ENCODE peak calls at places on chromosome 22, in ten cellular contexts. One of them, this sample, is unnamed.
A peak's percentile ranks its signal among the peaks of the same experiment; 100 is the strongest.

GRCh38 chr22:44411226-44412135 is 86.6 kb downstream of the RTL6 start:
- DNase-seq in AG09309: no peak
- DNase-seq in fibroblast of pulmonary artery: peak; percentile 4
- DNase-seq in lung: no peak
- DNase-seq in colonic mucosa: no peak
- DNase-seq in astrocyte of the cerebellum: no peak
- DNase-seq in fibroblast of lung: no peak
- DNase-seq in astrocyte of the spinal cord: no peak
- DNase-seq in cardiac muscle cell: no peak
- DNase-seq in MM.1S: no peak
- DNase-seq in this sample: no peak

GRCh38 chr22:44386386-44387035 is 73.8 kb upstream of the SHISAL1 start:
- DNase-seq in AG09309: no peak
- DNase-seq in fibroblast of pulmonary artery: no peak
- DNase-seq in lung: no peak
- DNase-seq in colonic mucosa: no peak
- DNase-seq in astrocyte of the cerebellum: no peak
- DNase-seq in fibroblast of lung: no peak
- DNase-seq in astrocyte of the spinal cord: no peak
- DNase-seq in cardiac muscle cell: no peak
- DNase-seq in MM.1S: no peak
- DNase-seq in this sample: no peak

GRCh38 chr22:20090730-20091240 is 10.7 kb downstream of the DGCR8 start:
- DNase-seq in AG09309: no peak
- DNase-seq in fibroblast of pulmonary artery: no peak
- DNase-seq in lung: no peak
- DNase-seq in colonic mucosa: no peak
- DNase-seq in astrocyte of the cerebellum: no peak
- DNase-seq in fibroblast of lung: no peak
- DNase-seq in astrocyte of the spinal cord: no peak
- DNase-seq in cardiac muscle cell: no peak
- DNase-seq in MM.1S: no peak
- DNase-seq in this sample: no peak

GRCh38 chr22:47474895-47475294 is 712.4 kb downstream of the TBC1D22A start:
- DNase-seq in AG09309: no peak
- DNase-seq in fibroblast of pulmonary artery: peak; percentile 29
- DNase-seq in lung: no peak
- DNase-seq in colonic mucosa: no peak
- DNase-seq in astrocyte of the cerebellum: no peak
- DNase-seq in fibroblast of lung: peak; percentile 91
- DNase-seq in astrocyte of the spinal cord: peak; percentile 20
- DNase-seq in cardiac muscle cell: no peak
- DNase-seq in MM.1S: no peak
- DNase-seq in this sample: no peak

GRCh38 chr22:41449321-41449720 is 2.7 kb upstream of the TOB2 start:
- DNase-seq in AG09309: no peak
- DNase-seq in fibroblast of pulmonary artery: no peak
- DNase-seq in lung: no peak
- DNase-seq in colonic mucosa: no peak
- DNase-seq in astrocyte of the cerebellum: no peak
- DNase-seq in fibroblast of lung: no peak
- DNase-seq in astrocyte of the spinal cord: no peak
- DNase-seq in cardiac muscle cell: no peak
- DNase-seq in MM.1S: no peak
- DNase-seq in this sample: peak; percentile 43

GRCh38 chr22:39690901-39691620 is 120.5 kb downstream of the CACNA1I start:
- DNase-seq in AG09309: no peak
- DNase-seq in fibroblast of pulmonary artery: peak; percentile 3
- DNase-seq in lung: no peak
- DNase-seq in colonic mucosa: no peak
- DNase-seq in astrocyte of the cerebellum: no peak
- DNase-seq in fibroblast of lung: no peak
- DNase-seq in astrocyte of the spinal cord: no peak
- DNase-seq in cardiac muscle cell: peak; percentile 20
- DNase-seq in MM.1S: no peak
- DNase-seq in this sample: no peak

GRCh38 chr22:46047226-46047625 is 70.3 kb upstream of the WNT7B start:
- DNase-seq in AG09309: no peak
- DNase-seq in fibroblast of pulmonary artery: no peak
- DNase-seq in lung: no peak
- DNase-seq in colonic mucosa: no peak
- DNase-seq in astrocyte of the cerebellum: no peak
- DNase-seq in fibroblast of lung: no peak
- DNase-seq in astrocyte of the spinal cord: no peak
- DNase-seq in cardiac muscle cell: no peak
- DNase-seq in MM.1S: no peak
- DNase-seq in this sample: no peak

GRCh38 chr22:39317756-39318506 is 1.5 kb downstream of the RPL3 start:
- DNase-seq in AG09309: no peak
- DNase-seq in fibroblast of pulmonary artery: peak; percentile 72
- DNase-seq in lung: no peak
- DNase-seq in colonic mucosa: no peak
- DNase-seq in astrocyte of the cerebellum: no peak
- DNase-seq in fibroblast of lung: peak; percentile 73
- DNase-seq in astrocyte of the spinal cord: peak; percentile 39
- DNase-seq in cardiac muscle cell: peak; percentile 68
- DNase-seq in MM.1S: no peak
- DNase-seq in this sample: peak; percentile 64

GRCh38 chr22:44625981-44626687 is 75.9 kb upstream of the PRR5 start:
- DNase-seq in AG09309: no peak
- DNase-seq in fibroblast of pulmonary artery: peak; percentile 63
- DNase-seq in lung: peak; percentile 75
- DNase-seq in colonic mucosa: peak; percentile 71
- DNase-seq in astrocyte of the cerebellum: peak; percentile 32
- DNase-seq in fibroblast of lung: peak; percentile 51
- DNase-seq in astrocyte of the spinal cord: peak; percentile 43
- DNase-seq in cardiac muscle cell: peak; percentile 70
- DNase-seq in MM.1S: peak; percentile 60
- DNase-seq in this sample: peak; percentile 48

GRCh38 chr22:26671317-26672059 is 14.1 kb downstream of the MIAT start:
- DNase-seq in AG09309: no peak
- DNase-seq in fibroblast of pulmonary artery: no peak
- DNase-seq in lung: no peak
- DNase-seq in colonic mucosa: peak; percentile 45
- DNase-seq in astrocyte of the cerebellum: no peak
- DNase-seq in fibroblast of lung: no peak
- DNase-seq in astrocyte of the spinal cord: no peak
- DNase-seq in cardiac muscle cell: no peak
- DNase-seq in MM.1S: no peak
- DNase-seq in this sample: no peak

GRCh38 chr22:26673485-26673884 is 16.1 kb downstream of the MIAT start:
- DNase-seq in AG09309: no peak
- DNase-seq in fibroblast of pulmonary artery: peak; percentile 27
- DNase-seq in lung: no peak
- DNase-seq in colonic mucosa: peak; percentile 35
- DNase-seq in astrocyte of the cerebellum: no peak
- DNase-seq in fibroblast of lung: peak; percentile 12
- DNase-seq in astrocyte of the spinal cord: no peak
- DNase-seq in cardiac muscle cell: no peak
- DNase-seq in MM.1S: no peak
- DNase-seq in this sample: peak; percentile 45

GRCh38 chr22:26670459-26670858 is 13.1 kb downstream of the MIAT start:
- DNase-seq in AG09309: no peak
- DNase-seq in fibroblast of pulmonary artery: no peak
- DNase-seq in lung: no peak
- DNase-seq in colonic mucosa: no peak
- DNase-seq in astrocyte of the cerebellum: no peak
- DNase-seq in fibroblast of lung: no peak
- DNase-seq in astrocyte of the spinal cord: no peak
- DNase-seq in cardiac muscle cell: no peak
- DNase-seq in MM.1S: no peak
- DNase-seq in this sample: no peak

GRCh38 chr22:26672590-26673468 is 15.4 kb downstream of the MIAT start:
- DNase-seq in AG09309: peak; percentile 83
- DNase-seq in fibroblast of pulmonary artery: peak; percentile 95
- DNase-seq in lung: peak; percentile 93
- DNase-seq in colonic mucosa: peak; percentile 95
- DNase-seq in astrocyte of the cerebellum: peak; percentile 80
- DNase-seq in fibroblast of lung: peak; percentile 96
- DNase-seq in astrocyte of the spinal cord: peak; percentile 94
- DNase-seq in cardiac muscle cell: peak; percentile 96
- DNase-seq in MM.1S: peak; percentile 97
- DNase-seq in this sample: peak; percentile 92

DNA sequence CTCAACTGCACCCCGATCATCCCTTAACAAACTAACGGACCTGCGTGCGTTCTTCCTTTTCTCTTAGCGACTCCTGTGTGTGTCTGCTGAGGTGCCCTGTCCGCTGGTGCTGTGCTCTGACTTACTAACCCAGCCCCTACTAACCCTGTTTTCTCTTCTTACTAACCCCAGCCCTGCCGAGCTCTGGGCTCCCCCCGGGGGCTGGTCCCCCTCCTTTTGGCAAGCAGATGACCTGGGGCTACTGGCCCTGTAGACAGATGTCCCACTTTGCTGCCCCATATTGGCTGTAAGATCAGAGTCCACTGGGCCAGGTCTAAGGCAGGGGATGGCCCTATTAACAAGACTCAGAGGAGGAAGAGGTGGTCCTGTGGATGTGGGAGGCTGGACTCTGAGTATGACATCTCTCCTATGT is 14.7 kb downstream of the MIAT start:
- DNase-seq in AG09309: no peak
- DNase-seq in fibroblast of pulmonary artery: no peak
- DNase-seq in lung: no peak
- DNase-seq in colonic mucosa: peak; percentile 21
- DNase-seq in astrocyte of the cerebellum: no peak
- DNase-seq in fibroblast of lung: no peak
- DNase-seq in astrocyte of the spinal cord: no peak
- DNase-seq in cardiac muscle cell: no peak
- DNase-seq in MM.1S: no peak
- DNase-seq in this sample: no peak
- H3K4me3 ChIP-seq in AG09309: peak overlapping the region; percentile 74
- H3K4me3 ChIP-seq in fibroblast of pulmonary artery: peak overlapping the region; percentile 84
- H3K4me3 ChIP-seq in lung: no peak overlapping the region
- H3K4me3 ChIP-seq in colonic mucosa: no peak overlapping the region
- H3K4me3 ChIP-seq in astrocyte of the cerebellum: peak overlapping the region; percentile 54
- H3K4me3 ChIP-seq in fibroblast of lung: peak overlapping the region; percentile 80
- H3K4me3 ChIP-seq in astrocyte of the spinal cord: peak overlapping the region; percentile 71
- H3K4me3 ChIP-seq in cardiac muscle cell: peak overlapping the region; percentile 65
- H3K4me3 ChIP-seq in MM.1S: peak overlapping the region; percentile 87
- H3K4me3 ChIP-seq in this sample: peak overlapping the region; percentile 90

GRCh38 chr22:43343262-43343988 is at the start of gene SCUBE1:
- DNase-seq in AG09309: no peak
- DNase-seq in fibroblast of pulmonary artery: peak; percentile 20
- DNase-seq in lung: peak; percentile 40
- DNase-seq in colonic mucosa: peak; percentile 48
- DNase-seq in astrocyte of the cerebellum: no peak
- DNase-seq in fibroblast of lung: no peak
- DNase-seq in astrocyte of the spinal cord: no peak
- DNase-seq in cardiac muscle cell: peak; percentile 41
- DNase-seq in MM.1S: peak; percentile 66
- DNase-seq in this sample: peak; percentile 7
- H3K4me3 ChIP-seq in AG09309: no peak within 1 kb of the TSS
- H3K4me3 ChIP-seq in fibroblast of pulmonary artery: no peak within 1 kb of the TSS
- H3K4me3 ChIP-seq in lung: no peak within 1 kb of the TSS
- H3K4me3 ChIP-seq in colonic mucosa: peak within 1 kb of the TSS; percentile 20
- H3K4me3 ChIP-seq in astrocyte of the cerebellum: no peak within 1 kb of the TSS
- H3K4me3 ChIP-seq in fibroblast of lung: no peak within 1 kb of the TSS
- H3K4me3 ChIP-seq in astrocyte of the spinal cord: no peak within 1 kb of the TSS
- H3K4me3 ChIP-seq in cardiac muscle cell: peak within 1 kb of the TSS; percentile 46
- H3K4me3 ChIP-seq in MM.1S: no peak within 1 kb of the TSS
- H3K4me3 ChIP-seq in this sample: no peak within 1 kb of the TSS

GRCh38 chr22:22814666-22815396 is 72.8 kb upstream of the IGLL5 start:
- DNase-seq in AG09309: no peak
- DNase-seq in fibroblast of pulmonary artery: no peak
- DNase-seq in lung: peak; percentile 24
- DNase-seq in colonic mucosa: no peak
- DNase-seq in astrocyte of the cerebellum: no peak
- DNase-seq in fibroblast of lung: no peak
- DNase-seq in astrocyte of the spinal cord: no peak
- DNase-seq in cardiac muscle cell: no peak
- DNase-seq in MM.1S: no peak
- DNase-seq in this sample: no peak
- H3K4me3 ChIP-seq in AG09309: no peak overlapping the region
- H3K4me3 ChIP-seq in fibroblast of pulmonary artery: no peak overlapping the region
- H3K4me3 ChIP-seq in lung: no peak overlapping the region
- H3K4me3 ChIP-seq in colonic mucosa: no peak overlapping the region
- H3K4me3 ChIP-seq in astrocyte of the cerebellum: no peak overlapping the region
- H3K4me3 ChIP-seq in fibroblast of lung: no peak overlapping the region
- H3K4me3 ChIP-seq in astrocyte of the spinal cord: no peak overlapping the region
- H3K4me3 ChIP-seq in cardiac muscle cell: no peak overlapping the region
- H3K4me3 ChIP-seq in MM.1S: no peak overlapping the region
- H3K4me3 ChIP-seq in this sample: no peak overlapping the region

GRCh38 chr22:24434472-24435322 is 7.3 kb downstream of the ADORA2A start:
- DNase-seq in AG09309: no peak
- DNase-seq in fibroblast of pulmonary artery: peak; percentile 69
- DNase-seq in lung: no peak
- DNase-seq in colonic mucosa: no peak
- DNase-seq in astrocyte of the cerebellum: no peak
- DNase-seq in fibroblast of lung: no peak
- DNase-seq in astrocyte of the spinal cord: no peak
- DNase-seq in cardiac muscle cell: peak; percentile 80
- DNase-seq in MM.1S: peak; percentile 90
- DNase-seq in this sample: no peak
- H3K4me3 ChIP-seq in AG09309: no peak overlapping the region
- H3K4me3 ChIP-seq in fibroblast of pulmonary artery: no peak overlapping the region
- H3K4me3 ChIP-seq in lung: no peak overlapping the region
- H3K4me3 ChIP-seq in colonic mucosa: no peak overlapping the region
- H3K4me3 ChIP-seq in astrocyte of the cerebellum: no peak overlapping the region
- H3K4me3 ChIP-seq in fibroblast of lung: no peak overlapping the region
- H3K4me3 ChIP-seq in astrocyte of the spinal cord: no peak overlapping the region
- H3K4me3 ChIP-seq in cardiac muscle cell: no peak overlapping the region
- H3K4me3 ChIP-seq in MM.1S: peak overlapping the region; percentile 15
- H3K4me3 ChIP-seq in this sample: no peak overlapping the region

GRCh38 chr22:29820941-29821789 is 16.9 kb downstream of the ASCC2 start:
- DNase-seq in AG09309: peak; percentile 68
- DNase-seq in fibroblast of pulmonary artery: peak; percentile 100
- DNase-seq in lung: peak; percentile 95
- DNase-seq in colonic mucosa: peak; percentile 88
- DNase-seq in astrocyte of the cerebellum: peak; percentile 37
- DNase-seq in fibroblast of lung: peak; percentile 90
- DNase-seq in astrocyte of the spinal cord: peak; percentile 83
- DNase-seq in cardiac muscle cell: peak; percentile 100
- DNase-seq in MM.1S: no peak
- DNase-seq in this sample: peak; percentile 86
- H3K4me3 ChIP-seq in AG09309: no peak overlapping the region
- H3K4me3 ChIP-seq in fibroblast of pulmonary artery: no peak overlapping the region
- H3K4me3 ChIP-seq in lung: no peak overlapping the region
- H3K4me3 ChIP-seq in colonic mucosa: no peak overlapping the region
- H3K4me3 ChIP-seq in astrocyte of the cerebellum: no peak overlapping the region
- H3K4me3 ChIP-seq in fibroblast of lung: no peak overlapping the region
- H3K4me3 ChIP-seq in astrocyte of the spinal cord: no peak overlapping the region
- H3K4me3 ChIP-seq in cardiac muscle cell: no peak overlapping the region
- H3K4me3 ChIP-seq in MM.1S: no peak overlapping the region
- H3K4me3 ChIP-seq in this sample: no peak overlapping the region